ENCODE peak calls at places on chromosome 1, in seven cellular contexts. B is cardiac muscle cell, E is adrenal gland, Z is neural progenitor cell, L is A673, O is GM23248, N is endodermal cell. T is an unnamed sample. For H3K4me1, the result is how much of the 10 kb centered on the place peaks cover.

GRCh38 chr1:15944308-15945010 is 31.4 kb downstream of the ZBTB17 start:
- DNase-seq in B (no peak), E (no peak), Z (no peak), L (no peak), O (no peak), N (peak), T (no peak)

GRCh38 chr1:53303175-53303574 is 24.7 kb downstream of the LRP8 start:
- DNase-seq in B (no peak), E (no peak), Z (no peak), L (no peak), O (no peak), N (no peak), T (no peak)

GRCh38 chr1:19762175-19762779 is 37.4 kb downstream of the TMCO4 start:
- DNase-seq in B (peak), E (peak), Z (peak), L (peak), O (peak), N (peak), T (peak)

GRCh38 chr1:192439373-192440025 is 122.7 kb downstream of the RGS21 start:
- DNase-seq in B (peak), E (no peak), Z (no peak), L (no peak), O (peak), N (no peak), T (no peak)

GRCh38 chr1:177256153-177256814 is 85.5 kb downstream of the BRINP2 start:
- DNase-seq in B (peak), E (peak), Z (peak), L (peak), O (peak), N (peak), T (peak)

GRCh38 chr1:33721416-33721815 is 142.5 kb upstream of the HMGB4 start:
- DNase-seq in B (no peak), E (no peak), Z (no peak), L (no peak), O (no peak), N (no peak), T (no peak)

GRCh38 chr1:213374369-213374768 is 323.3 kb downstream of the RPS6KC1 start:
- DNase-seq in B (peak), E (peak), Z (peak), L (peak), O (peak), N (peak), T (peak)

GRCh38 chr1:155648207-155649147 is 38.5 kb downstream of the MSTO1 start:
- DNase-seq in B (peak), E (peak), Z (peak), L (peak), O (peak), N (no peak), T (peak)

GRCh38 chr1:153968400-153968799 is 698 bp downstream of the CREB3L4 start:
- DNase-seq in B (no peak), E (no peak), Z (no peak), L (no peak), O (no peak), N (no peak), T (peak)

GRCh38 chr1:158087320-158087927 is 93.3 kb upstream of the CD1D start:
- DNase-seq in B (peak), E (peak), Z (peak), L (peak), O (peak), N (peak), T (peak)

GRCh38 chr1:55276671-55277376 is 61.7 kb upstream of the USP24 start:
- DNase-seq in B (no peak), E (no peak), Z (no peak), L (no peak), O (no peak), N (no peak), T (no peak)

GRCh38 chr1:186403632-186404031 is 28.0 kb downstream of the ODR4 start:
- DNase-seq in B (no peak), E (no peak), Z (no peak), L (no peak), O (no peak), N (no peak), T (no peak)

DNA sequence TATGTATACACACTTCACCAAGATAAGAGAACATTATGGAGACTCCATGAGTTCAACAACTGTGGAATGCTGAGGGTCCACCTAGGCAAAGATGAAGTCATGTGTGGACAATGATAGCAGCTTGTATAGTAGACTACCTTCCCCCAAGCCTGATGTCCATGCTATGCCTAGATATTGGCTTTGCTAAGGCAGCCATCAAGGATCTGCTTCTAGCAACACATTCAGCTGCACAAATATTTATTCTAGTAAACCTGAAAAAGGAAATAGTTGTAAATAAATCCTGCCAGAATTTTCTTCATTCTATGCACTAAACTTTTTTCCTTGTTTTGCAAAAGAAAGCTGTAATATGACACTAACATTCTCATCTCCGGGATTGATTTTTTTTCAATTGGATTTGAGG is 7.0 kb upstream of the LPAR3 start:
- DNase-seq in B (no peak), E (no peak), Z (no peak), L (no peak), O (no peak), N (no peak), T (no peak)
- H3K4me3 ChIP-seq in B (no peak), E (no peak), Z (no peak), L (no peak), O (no peak), N (no peak), T (no peak)

GRCh38 chr1:58891347-58891746 is 107.5 kb upstream of the JUN start:
- DNase-seq in B (no peak), E (no peak), Z (no peak), L (no peak), O (no peak), N (no peak), T (no peak)

GRCh38 chr1:58893257-58893869 is 109.5 kb upstream of the JUN start:
- DNase-seq in B (peak), E (no peak), Z (no peak), L (no peak), O (no peak), N (no peak), T (peak)

GRCh38 chr1:58896211-58897183 is 112.7 kb upstream of the JUN start:
- DNase-seq in B (no peak), E (peak), Z (peak), L (no peak), O (peak), N (peak), T (peak)

GRCh38 chr1:58895559-58896135 is 111.8 kb upstream of the JUN start:
- DNase-seq in B (no peak), E (no peak), Z (no peak), L (no peak), O (peak), N (no peak), T (peak)

GRCh38 chr1:58895082-58895481 is 111.2 kb upstream of the JUN start:
- DNase-seq in B (no peak), E (no peak), Z (no peak), L (no peak), O (no peak), N (no peak), T (peak)
- H3K4me1 ChIP-seq in B (under half), E (under half), Z (under half), L (under half), O (under half), N (under half), T (under half)

DNA sequence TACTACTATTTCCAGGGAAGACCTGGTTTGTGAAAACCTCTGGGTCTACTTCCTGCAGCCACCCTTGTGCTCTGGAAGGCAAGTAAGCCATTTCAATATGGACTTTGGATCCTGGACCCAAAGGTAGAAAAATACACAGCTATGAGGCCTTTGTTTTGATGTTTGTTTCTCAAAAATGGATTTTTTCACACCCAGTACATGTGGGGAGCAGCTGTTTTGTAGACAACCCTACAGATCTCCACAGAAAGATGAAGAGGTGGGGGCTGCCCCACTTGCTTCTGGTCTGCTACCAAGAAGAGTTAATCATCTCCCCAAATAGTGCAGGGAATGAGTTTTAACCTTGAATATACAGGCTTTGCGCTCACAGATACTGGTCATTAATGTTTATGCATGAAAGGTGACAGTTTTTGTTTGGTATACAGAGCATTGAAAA is 29.2 kb downstream of the ZNF281 start:
- DNase-seq in B (no peak), E (no peak), Z (no peak), L (no peak), O (no peak), N (peak), T (no peak)
- H3K4me3 ChIP-seq in B (no peak), E (no peak), Z (no peak), L (no peak), O (no peak), N (no peak), T (no peak)

DNA sequence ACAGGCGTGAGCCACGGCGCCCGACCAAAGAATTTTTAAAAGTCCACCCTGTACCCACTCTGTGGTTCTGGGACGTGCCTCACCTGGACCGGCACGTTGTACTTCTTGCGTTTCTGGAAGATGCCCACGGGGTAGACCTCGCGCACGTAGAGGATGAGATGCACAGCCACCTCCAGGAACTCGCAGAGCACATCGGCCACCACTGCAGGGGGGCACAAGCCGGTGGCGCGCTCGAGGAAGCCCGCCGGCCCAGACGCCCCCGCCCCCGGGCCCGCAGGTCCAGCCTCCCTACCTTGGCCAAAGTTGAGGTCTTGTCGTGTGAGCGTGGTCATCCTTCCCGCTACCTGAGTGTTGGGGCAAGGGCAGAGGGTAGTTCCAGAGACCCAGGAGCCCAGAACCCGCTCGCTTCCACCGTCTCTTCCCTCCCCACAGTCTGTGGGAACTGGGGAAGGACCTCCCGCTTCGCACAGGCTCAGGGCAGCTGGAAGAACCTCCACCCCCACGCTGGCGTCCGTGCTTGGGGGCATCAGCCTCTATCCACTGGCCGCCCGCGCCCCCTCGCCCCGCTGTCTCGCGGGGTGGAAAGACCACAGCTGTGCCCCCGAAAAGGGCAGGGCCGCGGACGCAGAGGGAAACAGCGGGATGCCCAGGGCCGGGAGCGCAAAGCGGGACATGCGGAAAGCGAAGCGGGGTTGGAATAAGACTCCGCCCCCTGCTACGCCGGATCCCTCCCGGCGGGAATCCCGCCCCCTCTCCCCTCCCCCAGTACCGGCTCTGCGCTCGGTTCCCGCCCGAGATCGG is 478 bp downstream of the MAD2L2 start:
- DNase-seq in B (peak), E (no peak), Z (peak), L (no peak), O (no peak), N (no peak), T (no peak)
- H3K4me1 ChIP-seq in B (under half), E (under half), Z (under half), L (under half), O (under half), N (under half), T (under half)

DNA sequence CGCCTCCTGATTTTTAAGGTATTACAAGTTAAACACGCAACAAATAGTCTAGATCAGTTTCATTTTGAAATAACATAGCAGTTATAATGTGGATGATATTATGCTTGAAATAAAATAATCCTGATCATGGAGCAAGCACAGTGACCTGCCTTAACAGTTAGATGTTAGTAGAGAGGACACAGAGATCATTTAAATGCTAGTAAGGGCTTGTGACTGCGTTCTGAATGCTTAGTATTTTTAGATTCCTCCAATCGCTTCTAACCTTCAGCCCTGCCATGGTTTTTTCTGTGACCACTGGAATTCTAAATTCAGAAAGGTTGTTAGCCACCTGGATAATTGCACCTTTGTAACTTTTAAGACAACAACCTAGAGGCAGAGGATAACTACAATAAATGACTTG is 46.4 kb downstream of the KIF26B start:
- DNase-seq in B (no peak), E (no peak), Z (no peak), L (no peak), O (no peak), N (no peak), T (no peak)
- H3K4me3 ChIP-seq in B (no peak), E (no peak), Z (no peak), L (no peak), O (peak), N (no peak), T (no peak)

DNA sequence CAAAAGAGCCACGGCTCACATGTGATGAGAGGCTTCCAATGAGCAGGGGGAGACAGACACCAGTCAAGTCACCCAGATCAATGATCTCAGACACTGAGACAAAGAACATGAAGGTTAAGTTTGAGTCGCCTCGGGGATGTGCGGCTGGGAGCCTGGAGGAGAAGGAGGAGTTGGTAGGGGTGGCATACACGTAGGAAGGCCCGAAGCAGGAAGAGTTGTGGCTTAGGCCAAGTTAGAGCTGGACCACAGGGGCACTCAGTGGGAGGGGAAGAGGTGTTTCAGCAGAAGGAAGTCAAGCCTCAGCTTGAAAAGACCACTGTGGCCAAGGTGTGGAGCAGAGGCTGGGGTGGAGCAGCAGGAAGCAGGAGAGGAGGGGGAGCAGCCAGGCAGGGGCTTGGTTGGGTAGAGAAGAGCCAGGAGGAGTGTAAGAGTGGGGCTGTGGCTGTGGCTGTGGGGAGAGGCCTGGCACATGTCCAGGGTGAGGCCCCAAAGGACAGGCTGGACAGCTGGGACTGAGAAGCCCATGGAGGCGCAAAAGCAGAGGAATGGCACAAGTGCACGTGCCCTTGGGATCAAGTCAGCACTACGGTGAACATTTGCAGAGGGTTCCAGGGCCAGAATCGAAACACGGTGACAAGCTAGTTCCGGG is 27.6 kb downstream of the CTNNBIP1 start:
- DNase-seq in B (no peak), E (no peak), Z (no peak), L (no peak), O (no peak), N (no peak), T (no peak)
- H3K4me1 ChIP-seq in B (under half), E (under half), Z (under half), L (under half), O (under half), N (under half), T (under half)

DNA sequence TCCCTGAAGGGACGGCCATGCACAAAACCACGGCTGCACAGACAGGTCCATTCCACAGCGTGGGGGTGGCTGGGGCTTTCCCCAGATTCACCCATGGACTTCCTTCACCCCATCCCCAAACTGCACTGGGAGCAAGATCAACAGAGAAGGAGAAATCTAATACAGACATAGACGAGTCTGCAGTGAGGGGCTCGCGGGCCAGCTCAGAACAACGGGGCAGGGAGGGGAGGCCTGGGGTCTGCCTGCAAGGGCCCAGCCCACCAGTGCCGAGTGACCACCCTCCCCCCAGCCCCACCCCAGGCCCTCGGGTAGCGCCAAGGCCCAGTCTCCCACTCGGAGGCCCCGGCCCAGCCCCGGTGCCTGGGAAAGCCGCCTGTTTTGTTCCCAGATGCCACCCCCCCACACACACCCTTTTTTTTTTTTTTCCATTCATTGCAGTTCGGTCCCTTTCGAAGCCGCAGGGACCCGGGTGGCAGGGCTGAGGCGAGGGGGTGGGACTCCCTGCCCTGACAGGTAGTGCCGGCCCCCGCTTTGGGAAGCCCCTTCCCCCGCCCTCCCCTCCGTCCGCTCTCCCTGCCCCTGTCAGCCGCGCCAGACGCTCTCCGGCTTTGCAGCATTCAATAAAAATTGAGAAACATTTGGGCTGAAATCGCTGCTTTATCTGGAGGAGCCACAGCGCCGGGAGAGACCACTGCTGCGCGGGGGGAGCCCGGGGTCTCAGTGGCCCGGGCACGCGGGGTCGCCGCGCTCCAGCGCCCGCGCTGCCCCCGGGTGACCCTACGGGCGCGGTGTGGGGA is 550 bp upstream of the EPHB2 start:
- DNase-seq in B (peak), E (peak), Z (peak), L (peak), O (peak), N (peak), T (peak)
- H3K4me3 ChIP-seq in B (peak), E (no peak), Z (peak), L (peak), O (peak), N (no peak), T (peak)

DNA sequence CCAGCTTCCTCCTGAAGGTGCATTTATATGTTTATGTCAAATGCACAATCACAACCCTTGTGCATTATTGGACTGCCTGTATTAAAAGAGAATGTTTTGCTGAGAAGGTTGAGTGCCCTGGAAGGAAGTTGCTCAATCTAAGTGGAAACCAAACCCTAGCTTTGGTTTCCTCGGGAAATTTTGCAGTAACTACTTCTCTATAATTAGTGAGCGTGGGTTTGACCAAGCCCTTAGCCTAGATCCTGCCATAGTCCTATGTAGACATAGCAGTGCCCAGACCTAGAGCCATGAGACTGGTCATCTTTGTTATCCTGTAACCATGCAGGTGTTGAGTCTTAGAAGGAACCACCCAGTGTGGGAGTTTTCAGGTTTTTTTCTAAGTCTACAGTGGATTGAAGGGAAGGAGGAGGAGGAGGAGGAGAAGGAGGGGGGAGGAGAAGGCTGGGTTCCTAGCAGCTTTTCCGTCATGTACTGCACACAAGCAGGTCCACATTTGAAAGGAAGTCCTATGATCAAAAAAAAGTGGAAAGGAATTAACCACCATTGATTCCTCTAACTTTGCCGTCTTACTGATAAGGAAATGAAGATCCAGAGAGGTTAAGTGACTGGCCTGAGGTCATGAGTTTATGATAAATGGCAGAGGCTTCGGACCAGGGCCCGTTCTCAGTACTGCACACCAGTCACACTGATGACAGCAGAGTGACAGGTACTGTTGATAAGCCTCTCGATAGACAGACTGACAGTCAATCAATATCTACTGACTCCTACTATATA is 72.2 kb upstream of the LYST start:
- DNase-seq in B (no peak), E (no peak), Z (no peak), L (no peak), O (no peak), N (no peak), T (no peak)
- H3K4me1 ChIP-seq in B (under half), E (under half), Z (under half), L (under half), O (under half), N (under half), T (under half)

DNA sequence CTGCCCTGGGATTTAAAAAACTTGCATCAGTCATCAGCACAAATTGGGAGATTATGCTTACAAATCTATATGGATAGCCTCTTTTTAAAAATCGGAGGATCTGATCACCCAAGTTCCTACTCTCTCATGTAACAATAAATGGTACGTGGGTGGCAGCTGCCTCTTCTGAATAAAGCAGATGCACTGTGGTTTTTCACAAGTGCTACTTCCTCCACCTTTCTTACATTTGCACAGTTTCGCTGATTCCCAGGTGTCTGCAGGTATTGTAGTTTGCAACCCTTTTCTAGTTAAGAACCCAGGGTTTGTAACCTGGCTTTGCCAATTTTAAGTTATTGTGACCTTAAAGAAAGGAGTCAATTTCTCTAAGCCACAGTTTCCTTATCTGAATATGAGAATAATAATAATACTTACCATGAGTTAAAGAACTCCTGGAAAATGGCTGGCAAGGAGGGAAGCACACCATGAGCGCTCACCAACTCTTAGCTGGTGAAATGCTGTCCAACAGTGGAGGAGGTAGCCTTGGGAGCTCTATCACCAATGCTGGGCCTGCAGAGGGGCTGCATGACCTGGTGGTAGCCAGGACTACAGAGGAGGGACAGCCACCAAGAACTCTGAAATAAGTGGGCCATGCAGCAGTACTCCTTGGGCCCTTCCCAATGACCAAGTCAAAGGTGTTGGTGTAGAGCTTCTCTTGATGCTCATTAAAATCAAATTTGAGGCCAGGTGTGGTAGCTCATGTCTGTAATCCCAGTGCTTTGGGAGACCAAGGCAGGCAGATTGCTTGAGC is 30.2 kb upstream of the KCNA2 start:
- DNase-seq in B (no peak), E (no peak), Z (no peak), L (no peak), O (no peak), N (no peak), T (no peak)
- H3K4me3 ChIP-seq in B (no peak), E (no peak), Z (no peak), L (no peak), O (no peak), N (no peak), T (no peak)